ENCODE peak calls at places on chromosomes 5 and 9, in nine cellular contexts. A, L, W, G, X, N, R, H and I are unnamed samples.

GRCh38 chr9:69323886-69324285 is 1.1 kb upstream of the ENTREP1 start:
- DNase-seq in H (no peak), X (no peak), L (no peak), A (no peak), G (no peak), N (no peak), R (no peak), W (no peak), I (no peak)

GRCh38 chr9:124697326-124698200 is 73.5 kb downstream of the NR6A1 start:
- DNase-seq in W (no peak), G (no peak), X (no peak), A (no peak), L (peak), N (no peak), R (no peak), H (no peak), I (no peak)

GRCh38 chr9:72574156-72574810 is 52.9 kb downstream of the TMC1 start:
- DNase-seq in R (no peak), G (no peak), X (no peak), N (no peak), L (no peak), A (no peak), H (no peak), W (no peak), I (no peak)

GRCh38 chr9:110875275-110875674 is 163.0 kb downstream of the LPAR1 start:
- DNase-seq in L (no peak), G (no peak), A (peak), W (no peak), R (no peak), H (peak), N (peak), X (peak), I (no peak)

GRCh38 chr5:113166710-113167366 is 190.2 kb downstream of the DCP2 start:
- DNase-seq in L (peak), G (no peak), N (no peak), H (no peak), R (no peak), X (no peak), W (no peak), A (no peak), I (peak)

GRCh38 chr5:45279109-45279508 is 417.1 kb downstream of the HCN1 start:
- DNase-seq in N (peak), H (no peak), W (no peak), G (no peak), A (no peak), X (no peak), L (no peak), R (no peak), I (no peak)

GRCh38 chr9:113350937-113351336 is 1.6 kb downstream of the BSPRY start:
- DNase-seq in X (peak), W (no peak), A (no peak), G (peak), R (no peak), L (no peak), H (no peak), N (no peak), I (no peak)

GRCh38 chr9:117400131-117400530 is 14.7 kb downstream of the ASTN2 start:
- DNase-seq in R (no peak), H (no peak), L (no peak), N (peak), G (no peak), X (no peak), W (peak), A (no peak), I (peak)

GRCh38 chr9:136361047-136361756 is 2.3 kb downstream of the DNLZ start:
- DNase-seq in H (no peak), G (no peak), A (no peak), X (no peak), L (peak), W (no peak), R (no peak), N (no peak), I (no peak)

GRCh38 chr9:27019589-27019988 is 14.1 kb upstream of the LRRC19 start:
- DNase-seq in R (no peak), X (no peak), W (no peak), A (no peak), H (no peak), N (no peak), G (no peak), L (no peak), I (no peak)

GRCh38 chr9:126376311-126376902 is 49.8 kb downstream of the MVB12B start:
- DNase-seq in G (no peak), H (no peak), X (no peak), W (no peak), R (peak), L (no peak), A (no peak), N (no peak), I (no peak)